ENCODE peak calls at places on chromosomes 2 and 18, in five cellular contexts. K is HepG2, R is H54, F is upper lobe of left lung, Y is ovary. P is an unnamed sample.
A peak's percentile ranks its signal among the peaks of the same experiment; 100 is the strongest.

GRCh38 chr2:217160103-217160502 is 300.2 kb upstream of the TNP1 start:
- DNase-seq in K (no peak), R (no peak), F (no peak), Y (no peak), P (no peak)

GRCh38 chr18:75205760-75206109 is 3.2 kb downstream of the PTGR3 start:
- DNase-seq in K (no peak), R (no peak), F (no peak), Y (no peak), P (no peak)

GRCh38 chr2:132715554-132715953 is 45.5 kb upstream of the LYPD1 start:
- DNase-seq in K (no peak), R (no peak), F (no peak), Y (no peak), P (no peak)

GRCh38 chr18:2147424-2147823 is 423.9 kb downstream of the METTL4 start:
- DNase-seq in K (no peak), R (peak; percentile 10), F (no peak), Y (no peak), P (no peak)

GRCh38 chr2:226420646-226421045 is 379.0 kb downstream of the IRS1 start:
- DNase-seq in K (no peak), R (no peak), F (no peak), Y (no peak), P (no peak)

GRCh38 chr2:72924353-72925240 is 7.3 kb downstream of the EMX1 start:
- DNase-seq in K (no peak), R (no peak), F (peak; percentile 83), Y (no peak), P (no peak)

GRCh38 chr2:705971-706511 is 28.8 kb upstream of the TMEM18 start:
- DNase-seq in K (no peak), R (no peak), F (no peak), Y (no peak), P (no peak)

GRCh38 chr2:46984034-46984433 is 68.4 kb upstream of the MCFD2 start:
- DNase-seq in K (no peak), R (no peak), F (no peak), Y (no peak), P (no peak)

GRCh38 chr18:48663931-48664847 is 125.4 kb downstream of the CTIF start:
- DNase-seq in K (peak; percentile 42), R (peak; percentile 40), F (peak; percentile 75), Y (peak; percentile 62), P (peak; percentile 47)

GRCh38 chr2:66957198-66957597 is 439.9 kb upstream of the ETAA1 start:
- DNase-seq in K (no peak), R (no peak), F (no peak), Y (no peak), P (no peak)

GRCh38 chr18:23990474-23991410 is 23.8 kb upstream of the TTC39C start:
- DNase-seq in K (no peak), R (no peak), F (no peak), Y (no peak), P (no peak)

GRCh38 chr18:46104128-46104911 is at the start of gene HAUS1:
- DNase-seq in K (peak; percentile 86), R (peak; percentile 56), F (peak; percentile 97), Y (peak; percentile 90), P (peak; percentile 93)
- TF ChIP-seq POLR2A in K (peak; percentile 80), R (peak; percentile 63), F (peak; percentile 79), Y (peak; percentile 45), P (peak; percentile 80)

GRCh38 chr2:28201711-28202180 is 190.9 kb upstream of the FOSL2 start:
- DNase-seq in K (no peak), R (no peak), F (no peak), Y (no peak), P (no peak)
- TF ChIP-seq POLR2A in K (no peak), R (no peak), F (no peak), Y (no peak), P (no peak)

DNA sequence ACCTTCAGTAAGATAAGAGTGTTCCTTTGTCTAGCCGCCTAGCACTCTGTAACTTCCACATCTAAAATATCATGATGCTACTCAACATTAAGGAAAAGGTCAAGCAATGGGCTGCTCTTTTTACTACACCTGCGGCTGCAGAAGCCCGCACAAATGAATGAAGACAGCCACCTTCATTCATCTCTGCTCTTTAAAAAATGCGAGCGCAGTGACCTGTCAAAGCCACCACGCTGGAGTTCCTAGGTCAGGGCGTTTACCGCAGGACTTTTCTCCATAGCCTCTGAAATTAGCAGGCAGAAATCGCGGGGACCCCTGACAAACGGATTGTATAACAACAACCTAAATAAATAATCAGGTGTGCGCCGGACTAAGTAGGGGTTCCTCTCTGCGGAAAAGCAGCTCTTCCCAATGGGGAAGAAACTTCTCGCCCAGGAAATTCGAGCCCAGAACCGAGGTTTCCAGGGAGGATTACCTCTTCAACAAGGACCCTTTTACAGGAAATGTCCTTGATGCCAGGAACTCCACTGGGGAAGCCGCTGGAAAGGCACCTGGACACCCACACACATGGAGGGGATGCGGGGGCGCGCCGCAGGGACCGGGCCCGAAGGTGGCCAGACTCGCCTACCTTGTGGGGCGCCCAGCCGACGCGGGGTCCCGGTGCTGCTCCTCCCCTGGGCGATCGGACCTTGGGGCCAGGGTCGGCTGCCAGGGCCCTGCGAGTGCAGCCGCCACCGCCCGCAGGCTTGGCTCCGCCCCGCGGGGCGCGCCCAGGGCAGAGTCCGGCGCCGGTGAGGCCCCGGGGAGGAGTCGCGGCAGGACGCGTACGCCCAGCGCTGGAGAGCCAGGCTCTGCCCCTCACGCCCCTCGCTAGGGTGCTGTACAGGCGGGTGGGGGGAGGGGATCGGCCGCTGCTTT is at the start of gene CCDC68:
- DNase-seq in K (peak; percentile 50), R (no peak), F (peak; percentile 92), Y (peak; percentile 57), P (peak; percentile 85)
- TF ChIP-seq POLR2A in K (peak; percentile 77), R (no peak), F (no peak), Y (no peak), P (peak; percentile 21)

GRCh38 chr2:144466637-144467036 is 53.3 kb downstream of the ZEB2 start:
- DNase-seq in K (no peak), R (no peak), F (no peak), Y (no peak), P (no peak)
- TF ChIP-seq POLR2A in K (no peak), R (no peak), F (no peak), Y (no peak), P (no peak)

DNA sequence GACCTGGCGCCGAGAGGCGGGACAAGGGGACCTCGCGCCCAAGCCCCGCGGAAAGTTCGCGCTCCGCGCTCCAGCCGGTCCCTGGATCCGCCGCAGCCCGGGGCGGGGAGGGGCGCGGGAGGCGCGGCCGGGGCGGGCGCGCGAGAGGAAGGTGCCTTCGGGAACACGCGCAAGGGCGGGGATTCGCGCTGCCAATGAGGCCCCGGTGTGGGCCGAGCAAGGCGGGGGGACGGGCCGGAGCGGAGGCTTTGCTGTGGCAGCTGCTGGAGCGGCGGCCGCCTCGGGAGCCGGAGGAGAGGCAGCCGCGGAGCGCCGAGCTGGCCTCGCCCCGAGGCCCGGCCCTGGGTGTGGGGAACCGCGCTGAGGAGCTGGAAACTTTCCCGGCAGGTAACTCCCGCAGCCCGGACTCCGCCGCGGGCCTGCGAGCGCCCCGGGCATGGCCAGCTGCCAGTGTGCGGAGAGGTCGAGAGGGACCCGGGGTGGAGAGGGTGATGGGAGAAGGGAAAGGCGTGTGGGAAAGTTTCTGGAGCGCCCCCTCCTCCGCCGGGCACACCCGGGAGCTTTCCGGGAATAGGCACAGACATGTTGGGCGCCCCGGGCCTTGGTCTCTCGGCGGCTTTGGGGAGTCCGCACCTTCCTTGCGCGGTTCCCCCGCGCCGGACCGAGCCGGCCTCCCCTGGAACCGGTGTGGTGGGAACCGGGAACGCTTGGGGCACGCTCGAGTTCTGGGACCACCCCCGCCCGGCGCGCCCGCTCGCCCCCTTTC is at the start of gene TANC1:
- DNase-seq in K (peak; percentile 77), R (peak; percentile 65), F (peak; percentile 97), Y (peak; percentile 95), P (peak; percentile 88)
- TF ChIP-seq POLR2A in K (peak; percentile 35), R (peak; percentile 86), F (peak; percentile 97), Y (peak; percentile 89), P (peak; percentile 80)

DNA sequence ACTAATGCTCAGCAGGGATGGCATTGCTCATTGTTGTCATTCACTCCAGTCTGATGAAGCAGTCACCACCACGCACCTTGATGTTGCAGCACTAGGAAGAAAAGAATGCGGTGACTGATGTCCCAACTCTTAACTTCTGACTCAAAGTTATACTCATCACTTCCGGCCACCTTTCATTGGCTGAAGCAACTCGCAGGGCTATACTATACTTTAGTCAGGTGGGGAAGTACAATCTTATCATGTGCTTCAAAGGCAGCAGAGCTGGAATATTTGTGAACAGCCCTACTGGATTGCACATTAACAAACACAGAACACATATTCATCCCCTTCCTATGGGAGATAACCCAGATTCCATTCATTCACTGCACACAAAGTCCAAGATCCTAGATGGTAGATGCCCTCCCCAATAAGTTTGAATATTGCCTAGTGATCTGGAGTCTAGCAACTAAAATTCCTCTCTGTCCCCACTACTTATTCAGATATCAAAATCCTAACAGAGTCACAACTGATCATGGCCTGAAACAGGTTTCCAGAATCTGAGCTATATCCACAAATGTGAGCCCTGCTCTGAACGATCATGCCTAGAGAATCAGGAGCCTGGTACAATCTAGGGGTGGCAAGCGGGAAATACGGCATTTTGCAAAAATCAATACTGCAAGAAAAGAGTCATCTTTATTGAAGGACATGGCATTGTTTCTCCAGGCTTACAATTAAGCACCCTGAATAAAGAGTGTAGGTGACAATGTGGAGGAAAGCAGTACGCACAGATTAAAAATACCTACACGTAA is 3.4 kb upstream of the SPATS2L start:
- DNase-seq in K (peak; percentile 100), R (peak; percentile 49), F (no peak), Y (no peak), P (no peak)
- TF ChIP-seq POLR2A in K (peak; percentile 82), R (no peak), F (no peak), Y (no peak), P (no peak)

DNA sequence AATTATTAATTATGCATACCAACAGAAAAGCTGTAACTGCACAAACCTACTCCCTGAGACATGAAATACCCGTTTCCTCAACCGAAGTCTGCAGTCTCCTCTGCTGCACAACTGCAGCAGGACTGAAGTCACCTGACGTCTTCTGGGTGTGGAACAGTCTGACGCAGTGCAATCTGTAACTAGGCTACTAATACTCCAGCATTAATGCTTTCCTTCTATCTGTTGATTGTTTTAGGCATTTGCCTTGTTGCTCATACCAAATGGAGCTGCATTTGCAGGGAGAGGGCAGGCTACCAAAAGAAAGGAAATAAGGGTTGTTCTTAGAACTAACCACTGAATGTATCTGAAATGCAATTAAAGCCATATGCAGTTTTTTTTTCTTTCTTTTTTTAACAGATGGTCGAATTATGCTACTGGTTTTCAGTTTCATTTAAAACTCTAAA is 40.1 kb downstream of the RTN4 start:
- DNase-seq in K (no peak), R (no peak), F (no peak), Y (no peak), P (peak; percentile 54)
- TF ChIP-seq POLR2A in K (no peak), R (no peak), F (peak; percentile 44), Y (no peak), P (no peak)

GRCh38 chr2:19901458-19902271 is at the start of gene TTC32:
- DNase-seq in K (peak; percentile 95), R (peak; percentile 79), F (peak; percentile 98), Y (peak; percentile 93), P (peak; percentile 98)
- TF ChIP-seq POLR2A in K (peak; percentile 86), R (peak; percentile 71), F (peak; percentile 67), Y (peak; percentile 75), P (peak; percentile 99)

P was measured in erythroblast.